ENCODE peak calls at places on chromosomes 12 and 14, in six cellular contexts. V is tibial artery, C is neural progenitor cell, N is HTR-8/SVneo, U is cardiac fibroblast, X is endothelial cell. S is an unnamed sample.

GRCh38 chr12:83945871-83946270 is 966.7 kb downstream of the SLC6A15 start:
- DNase-seq in N (no peak), C (no peak), V (no peak), X (no peak), U (peak), S (no peak)

GRCh38 chr12:49626169-49626835 is 2.9 kb downstream of the PRPF40B start:
- DNase-seq in N (no peak), X (no peak), C (no peak), U (peak), V (no peak), S (no peak)

GRCh38 chr12:67621112-67621511 is 27.4 kb upstream of the DYRK2 start:
- DNase-seq in V (no peak), U (no peak), C (no peak), N (no peak), X (no peak), S (no peak)

GRCh38 chr14:24426912-24427536 is 2.4 kb downstream of the CBLN3 start:
- DNase-seq in V (no peak), U (no peak), X (no peak), N (no peak), C (no peak), S (no peak)

GRCh38 chr12:113409462-113410124 is 5.9 kb upstream of the SDS start:
- DNase-seq in C (no peak), X (no peak), U (no peak), V (no peak), N (no peak), S (no peak)

GRCh38 chr12:14261096-14261495 is 104.4 kb upstream of the ATF7IP start:
- DNase-seq in N (no peak), C (no peak), X (no peak), U (no peak), V (no peak), S (no peak)

GRCh38 chr14:26021759-26022158 is 576.1 kb downstream of the NOVA1 start:
- DNase-seq in N (no peak), C (no peak), U (no peak), X (no peak), V (no peak), S (no peak)

GRCh38 chr12:9700606-9700956 is 31.1 kb downstream of the CLEC2D start:
- DNase-seq in U (no peak), C (no peak), N (no peak), V (no peak), X (no peak), S (no peak)

GRCh38 chr14:35553808-35554207 is 19.8 kb downstream of the INSM2 start:
- DNase-seq in N (no peak), V (no peak), X (no peak), C (no peak), U (peak), S (no peak)

GRCh38 chr14:69518341-69519101 is 34.0 kb downstream of the PLEKHD1 start:
- DNase-seq in C (peak), N (no peak), U (no peak), V (no peak), X (no peak), S (no peak)

GRCh38 chr14:104805326-104805678 is 4.4 kb downstream of the ZBTB42 start:
- DNase-seq in V (no peak), X (no peak), N (peak), U (peak), C (no peak), S (no peak)

GRCh38 chr14:51448831-51449665 is 202.7 kb upstream of the FRMD6 start:
- DNase-seq in V (no peak), X (no peak), N (no peak), C (no peak), U (peak), S (no peak)

GRCh38 chr12:117980621-117981020 is 11.8 kb upstream of the KSR2 start:
- DNase-seq in X (no peak), V (no peak), N (no peak), C (no peak), U (no peak), S (no peak)

GRCh38 chr12:123101467-123102004 is 49.4 kb downstream of the PITPNM2 start:
- DNase-seq in C (no peak), X (no peak), V (no peak), U (no peak), N (no peak), S (no peak)

GRCh38 chr14:39568809-39569538 is 136.7 kb upstream of the FBXO33 start:
- DNase-seq in X (no peak), N (no peak), U (no peak), V (no peak), C (no peak), S (no peak)